ENCODE peak calls at places on chromosome 22, in ten cellular contexts. One of them, this sample, is unnamed. For H3K4me1, the result is how much of the 10 kb centered on the place peaks cover.

GRCh38 chr22:36360871-36361383 is 26.8 kb downstream of the MYH9 start:
- DNase-seq in mammary epithelial cell: no peak
- DNase-seq in ovary: no peak
- DNase-seq in pancreas: no peak
- DNase-seq in lower lobe of right lung: no peak
- DNase-seq in kidney: peak
- DNase-seq in colonic mucosa: no peak
- DNase-seq in A549: no peak
- DNase-seq in tibial nerve: no peak
- DNase-seq in H1: no peak
- DNase-seq in this sample: no peak

GRCh38 chr22:37930270-37930951 is 23.0 kb downstream of the C22orf23 start:
- DNase-seq in mammary epithelial cell: no peak
- DNase-seq in ovary: no peak
- DNase-seq in pancreas: no peak
- DNase-seq in lower lobe of right lung: no peak
- DNase-seq in kidney: peak
- DNase-seq in colonic mucosa: no peak
- DNase-seq in A549: peak
- DNase-seq in tibial nerve: no peak
- DNase-seq in H1: no peak
- DNase-seq in this sample: no peak

GRCh38 chr22:17366830-17367229 is 2.4 kb upstream of the CECR2 start:
- DNase-seq in mammary epithelial cell: no peak
- DNase-seq in ovary: peak
- DNase-seq in pancreas: no peak
- DNase-seq in lower lobe of right lung: no peak
- DNase-seq in kidney: no peak
- DNase-seq in colonic mucosa: peak
- DNase-seq in A549: peak
- DNase-seq in tibial nerve: no peak
- DNase-seq in H1: peak
- DNase-seq in this sample: no peak

GRCh38 chr22:17781319-17782031 is 7.2 kb upstream of the BID start:
- DNase-seq in mammary epithelial cell: peak
- DNase-seq in ovary: no peak
- DNase-seq in pancreas: no peak
- DNase-seq in lower lobe of right lung: no peak
- DNase-seq in kidney: peak
- DNase-seq in colonic mucosa: no peak
- DNase-seq in A549: peak
- DNase-seq in tibial nerve: no peak
- DNase-seq in H1: no peak
- DNase-seq in this sample: peak

GRCh38 chr22:17258015-17258827 is 39.0 kb upstream of the ADA2 start:
- DNase-seq in mammary epithelial cell: peak
- DNase-seq in ovary: no peak
- DNase-seq in pancreas: peak
- DNase-seq in lower lobe of right lung: peak
- DNase-seq in kidney: peak
- DNase-seq in colonic mucosa: peak
- DNase-seq in A549: no peak
- DNase-seq in tibial nerve: no peak
- DNase-seq in H1: peak
- DNase-seq in this sample: peak

GRCh38 chr22:40602231-40602630 is 34.3 kb downstream of the MRTFA start:
- DNase-seq in mammary epithelial cell: no peak
- DNase-seq in ovary: no peak
- DNase-seq in pancreas: no peak
- DNase-seq in lower lobe of right lung: no peak
- DNase-seq in kidney: no peak
- DNase-seq in colonic mucosa: no peak
- DNase-seq in A549: no peak
- DNase-seq in tibial nerve: no peak
- DNase-seq in H1: no peak
- DNase-seq in this sample: no peak

GRCh38 chr22:40651563-40652501 is 15.3 kb upstream of the MRTFA start:
- DNase-seq in mammary epithelial cell: peak
- DNase-seq in ovary: peak
- DNase-seq in pancreas: peak
- DNase-seq in lower lobe of right lung: peak
- DNase-seq in kidney: peak
- DNase-seq in colonic mucosa: peak
- DNase-seq in A549: peak
- DNase-seq in tibial nerve: peak
- DNase-seq in H1: peak
- DNase-seq in this sample: peak

GRCh38 chr22:42419328-42419881 is 12.8 kb downstream of the NFAM1 start:
- DNase-seq in mammary epithelial cell: no peak
- DNase-seq in ovary: no peak
- DNase-seq in pancreas: peak
- DNase-seq in lower lobe of right lung: no peak
- DNase-seq in kidney: peak
- DNase-seq in colonic mucosa: no peak
- DNase-seq in A549: no peak
- DNase-seq in tibial nerve: no peak
- DNase-seq in H1: no peak
- DNase-seq in this sample: no peak

GRCh38 chr22:39908737-39909136 is 7.9 kb downstream of the GRAP2 start:
- DNase-seq in mammary epithelial cell: peak
- DNase-seq in ovary: no peak
- DNase-seq in pancreas: no peak
- DNase-seq in lower lobe of right lung: no peak
- DNase-seq in kidney: no peak
- DNase-seq in colonic mucosa: no peak
- DNase-seq in A549: no peak
- DNase-seq in tibial nerve: no peak
- DNase-seq in H1: no peak
- DNase-seq in this sample: no peak

GRCh38 chr22:46070722-46071450 is 79.4 kb upstream of the PPARA start:
- DNase-seq in mammary epithelial cell: peak
- DNase-seq in ovary: no peak
- DNase-seq in pancreas: peak
- DNase-seq in lower lobe of right lung: peak
- DNase-seq in kidney: peak
- DNase-seq in colonic mucosa: peak
- DNase-seq in A549: peak
- DNase-seq in tibial nerve: peak
- DNase-seq in H1: peak
- DNase-seq in this sample: no peak

GRCh38 chr22:19179472-19180048 is 1.0 kb upstream of the SLC25A1 start:
- DNase-seq in mammary epithelial cell: peak
- DNase-seq in ovary: peak
- DNase-seq in pancreas: peak
- DNase-seq in lower lobe of right lung: peak
- DNase-seq in kidney: peak
- DNase-seq in colonic mucosa: peak
- DNase-seq in A549: peak
- DNase-seq in tibial nerve: peak
- DNase-seq in H1: peak
- DNase-seq in this sample: peak

GRCh38 chr22:38872831-38873248 is 824 bp upstream of the CBX6 start:
- DNase-seq in mammary epithelial cell: no peak
- DNase-seq in ovary: peak
- DNase-seq in pancreas: peak
- DNase-seq in lower lobe of right lung: peak
- DNase-seq in kidney: peak
- DNase-seq in colonic mucosa: peak
- DNase-seq in A549: peak
- DNase-seq in tibial nerve: no peak
- DNase-seq in H1: peak
- DNase-seq in this sample: no peak

GRCh38 chr22:17706451-17706900 is 67.8 kb downstream of the BID start:
- DNase-seq in mammary epithelial cell: peak
- DNase-seq in ovary: no peak
- DNase-seq in pancreas: no peak
- DNase-seq in lower lobe of right lung: no peak
- DNase-seq in kidney: no peak
- DNase-seq in colonic mucosa: peak
- DNase-seq in A549: peak
- DNase-seq in tibial nerve: peak
- DNase-seq in H1: no peak
- DNase-seq in this sample: peak

DNA sequence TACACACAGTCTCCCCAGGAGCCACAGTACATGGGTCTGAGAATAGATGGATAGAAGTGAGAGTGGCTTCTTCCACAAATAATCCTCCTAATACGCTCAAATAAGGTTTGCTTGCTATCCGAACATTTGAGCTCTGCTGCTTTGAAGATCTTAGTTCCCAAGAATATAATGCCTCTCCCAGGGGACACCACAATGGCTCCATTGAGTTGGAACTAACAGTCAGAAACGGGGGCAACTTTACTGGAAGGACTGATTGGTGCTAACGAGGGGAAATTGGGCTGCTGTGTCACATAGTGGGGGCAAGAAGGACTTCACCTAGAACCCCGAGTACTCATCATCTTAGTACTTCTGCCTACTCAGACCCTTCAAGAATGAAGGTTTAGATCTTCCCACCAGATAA is 66.2 kb downstream of the IGLL5 start:
- DNase-seq in mammary epithelial cell: no peak
- DNase-seq in ovary: no peak
- DNase-seq in pancreas: no peak
- DNase-seq in lower lobe of right lung: no peak
- DNase-seq in kidney: no peak
- DNase-seq in colonic mucosa: no peak
- DNase-seq in A549: no peak
- DNase-seq in tibial nerve: no peak
- DNase-seq in H1: no peak
- DNase-seq in this sample: no peak
- H3K27ac ChIP-seq in mammary epithelial cell: no peak
- H3K27ac ChIP-seq in ovary: no peak
- H3K27ac ChIP-seq in pancreas: no peak
- H3K27ac ChIP-seq in lower lobe of right lung: no peak
- H3K27ac ChIP-seq in kidney: no peak
- H3K27ac ChIP-seq in colonic mucosa: no peak
- H3K27ac ChIP-seq in A549: no peak
- H3K27ac ChIP-seq in tibial nerve: no peak
- H3K27ac ChIP-seq in H1: no peak
- H3K27ac ChIP-seq in this sample: no peak

GRCh38 chr22:27866136-27867091 is 52.6 kb downstream of the PITPNB start:
- DNase-seq in mammary epithelial cell: peak
- DNase-seq in ovary: peak
- DNase-seq in pancreas: no peak
- DNase-seq in lower lobe of right lung: no peak
- DNase-seq in kidney: no peak
- DNase-seq in colonic mucosa: no peak
- DNase-seq in A549: peak
- DNase-seq in tibial nerve: peak
- DNase-seq in H1: no peak
- DNase-seq in this sample: peak
- H3K4me1 ChIP-seq in mammary epithelial cell: under half
- H3K4me1 ChIP-seq in ovary: under half
- H3K4me1 ChIP-seq in pancreas: half or more
- H3K4me1 ChIP-seq in lower lobe of right lung: under half
- H3K4me1 ChIP-seq in kidney: under half
- H3K4me1 ChIP-seq in colonic mucosa: under half
- H3K4me1 ChIP-seq in A549: half or more
- H3K4me1 ChIP-seq in tibial nerve: under half
- H3K4me1 ChIP-seq in H1: under half
- H3K4me1 ChIP-seq in this sample: under half

GRCh38 chr22:30946354-30946753 is 22.2 kb downstream of the MORC2 start:
- DNase-seq in mammary epithelial cell: no peak
- DNase-seq in ovary: no peak
- DNase-seq in pancreas: no peak
- DNase-seq in lower lobe of right lung: no peak
- DNase-seq in kidney: no peak
- DNase-seq in colonic mucosa: no peak
- DNase-seq in A549: no peak
- DNase-seq in tibial nerve: no peak
- DNase-seq in H1: no peak
- DNase-seq in this sample: no peak

GRCh38 chr22:30948930-30949342 is 19.6 kb downstream of the MORC2 start:
- DNase-seq in mammary epithelial cell: peak
- DNase-seq in ovary: no peak
- DNase-seq in pancreas: no peak
- DNase-seq in lower lobe of right lung: no peak
- DNase-seq in kidney: no peak
- DNase-seq in colonic mucosa: no peak
- DNase-seq in A549: peak
- DNase-seq in tibial nerve: no peak
- DNase-seq in H1: no peak
- DNase-seq in this sample: peak

GRCh38 chr22:30947163-30947820 is 21.3 kb downstream of the MORC2 start:
- DNase-seq in mammary epithelial cell: peak
- DNase-seq in ovary: no peak
- DNase-seq in pancreas: no peak
- DNase-seq in lower lobe of right lung: no peak
- DNase-seq in kidney: no peak
- DNase-seq in colonic mucosa: no peak
- DNase-seq in A549: no peak
- DNase-seq in tibial nerve: no peak
- DNase-seq in H1: no peak
- DNase-seq in this sample: peak

GRCh38 chr22:30949934-30950660 is 18.5 kb downstream of the MORC2 start:
- DNase-seq in mammary epithelial cell: peak
- DNase-seq in ovary: no peak
- DNase-seq in pancreas: no peak
- DNase-seq in lower lobe of right lung: no peak
- DNase-seq in kidney: no peak
- DNase-seq in colonic mucosa: no peak
- DNase-seq in A549: no peak
- DNase-seq in tibial nerve: no peak
- DNase-seq in H1: no peak
- DNase-seq in this sample: peak

GRCh38 chr22:30947821-30948454 is 20.6 kb downstream of the MORC2 start:
- DNase-seq in mammary epithelial cell: peak
- DNase-seq in ovary: no peak
- DNase-seq in pancreas: no peak
- DNase-seq in lower lobe of right lung: no peak
- DNase-seq in kidney: no peak
- DNase-seq in colonic mucosa: no peak
- DNase-seq in A549: peak
- DNase-seq in tibial nerve: no peak
- DNase-seq in H1: no peak
- DNase-seq in this sample: no peak
- TF ChIP-seq CTCF in mammary epithelial cell: peak
- TF ChIP-seq CTCF in ovary: peak
- TF ChIP-seq CTCF in pancreas: no peak
- TF ChIP-seq CTCF in lower lobe of right lung: peak
- TF ChIP-seq CTCF in kidney: peak
- TF ChIP-seq CTCF in colonic mucosa: peak
- TF ChIP-seq CTCF in A549: peak
- TF ChIP-seq CTCF in tibial nerve: peak
- TF ChIP-seq CTCF in H1: no peak
- TF ChIP-seq CTCF in this sample: peak

GRCh38 chr22:21948390-21948789 is 4.3 kb downstream of the PPM1F start:
- DNase-seq in mammary epithelial cell: no peak
- DNase-seq in ovary: no peak
- DNase-seq in pancreas: no peak
- DNase-seq in lower lobe of right lung: no peak
- DNase-seq in kidney: no peak
- DNase-seq in colonic mucosa: no peak
- DNase-seq in A549: no peak
- DNase-seq in tibial nerve: no peak
- DNase-seq in H1: no peak
- DNase-seq in this sample: no peak
- H3K27ac ChIP-seq in mammary epithelial cell: no peak
- H3K27ac ChIP-seq in ovary: no peak
- H3K27ac ChIP-seq in pancreas: no peak
- H3K27ac ChIP-seq in lower lobe of right lung: peak
- H3K27ac ChIP-seq in kidney: peak
- H3K27ac ChIP-seq in colonic mucosa: no peak
- H3K27ac ChIP-seq in A549: no peak
- H3K27ac ChIP-seq in tibial nerve: peak
- H3K27ac ChIP-seq in H1: no peak
- H3K27ac ChIP-seq in this sample: no peak